ENCODE peak calls at places on chromosome 13, in six cellular contexts. One of them, this sample, is unnamed.

GRCh38 chr13:112346899-112347229 is 29.3 kb upstream of the SPACA7 start:
- DNase-seq in left ventricle myocardium inferior: no peak
- DNase-seq in HEK293T: peak; percentile 6
- DNase-seq in naive thymus-derived CD8-positive, alpha-beta T cell: no peak
- DNase-seq in cardiac fibroblast: no peak
- DNase-seq in AG09319: no peak
- DNase-seq in this sample: no peak

GRCh38 chr13:27133889-27134288 is 37.7 kb downstream of the USP12 start:
- DNase-seq in left ventricle myocardium inferior: no peak
- DNase-seq in HEK293T: no peak
- DNase-seq in naive thymus-derived CD8-positive, alpha-beta T cell: no peak
- DNase-seq in cardiac fibroblast: no peak
- DNase-seq in AG09319: no peak
- DNase-seq in this sample: no peak

GRCh38 chr13:38636756-38637155 is 50.1 kb upstream of the FREM2 start:
- DNase-seq in left ventricle myocardium inferior: no peak
- DNase-seq in HEK293T: no peak
- DNase-seq in naive thymus-derived CD8-positive, alpha-beta T cell: no peak
- DNase-seq in cardiac fibroblast: no peak
- DNase-seq in AG09319: no peak
- DNase-seq in this sample: no peak

GRCh38 chr13:50068508-50068907 is 53.3 kb downstream of the KCNRG start:
- DNase-seq in left ventricle myocardium inferior: no peak
- DNase-seq in HEK293T: no peak
- DNase-seq in naive thymus-derived CD8-positive, alpha-beta T cell: no peak
- DNase-seq in cardiac fibroblast: no peak
- DNase-seq in AG09319: no peak
- DNase-seq in this sample: peak; percentile 8

GRCh38 chr13:38366954-38367645 is 17.4 kb downstream of the UFM1 start:
- DNase-seq in left ventricle myocardium inferior: no peak
- DNase-seq in HEK293T: no peak
- DNase-seq in naive thymus-derived CD8-positive, alpha-beta T cell: no peak
- DNase-seq in cardiac fibroblast: peak; percentile 65
- DNase-seq in AG09319: no peak
- DNase-seq in this sample: peak; percentile 26

GRCh38 chr13:50685491-50685890 is 158.0 kb downstream of the DLEU7 start:
- DNase-seq in left ventricle myocardium inferior: peak; percentile 87
- DNase-seq in HEK293T: no peak
- DNase-seq in naive thymus-derived CD8-positive, alpha-beta T cell: no peak
- DNase-seq in cardiac fibroblast: peak; percentile 54
- DNase-seq in AG09319: no peak
- DNase-seq in this sample: no peak

GRCh38 chr13:52809310-52809769 is 39.1 kb downstream of the PCDH8 start:
- DNase-seq in left ventricle myocardium inferior: peak; percentile 33
- DNase-seq in HEK293T: peak; percentile 86
- DNase-seq in naive thymus-derived CD8-positive, alpha-beta T cell: peak; percentile 14
- DNase-seq in cardiac fibroblast: peak; percentile 55
- DNase-seq in AG09319: no peak
- DNase-seq in this sample: peak; percentile 57

GRCh38 chr13:88707652-88708051 is 1036.5 kb downstream of the SLITRK5 start:
- DNase-seq in left ventricle myocardium inferior: no peak
- DNase-seq in HEK293T: no peak
- DNase-seq in naive thymus-derived CD8-positive, alpha-beta T cell: no peak
- DNase-seq in cardiac fibroblast: no peak
- DNase-seq in AG09319: no peak
- DNase-seq in this sample: no peak

GRCh38 chr13:91347996-91348905 is 764 bp downstream of the MIR17HG start:
- DNase-seq in left ventricle myocardium inferior: peak; percentile 46
- DNase-seq in HEK293T: peak; percentile 50
- DNase-seq in naive thymus-derived CD8-positive, alpha-beta T cell: peak; percentile 73
- DNase-seq in cardiac fibroblast: peak; percentile 22
- DNase-seq in AG09319: no peak
- DNase-seq in this sample: peak; percentile 18

GRCh38 chr13:113453962-113454361 is 674 bp upstream of the ADPRHL1 start:
- DNase-seq in left ventricle myocardium inferior: no peak
- DNase-seq in HEK293T: no peak
- DNase-seq in naive thymus-derived CD8-positive, alpha-beta T cell: no peak
- DNase-seq in cardiac fibroblast: peak; percentile 32
- DNase-seq in AG09319: peak; percentile 11
- DNase-seq in this sample: peak; percentile 46

GRCh38 chr13:47790755-47791154 is 210.3 kb downstream of the SUCLA2 start:
- DNase-seq in left ventricle myocardium inferior: no peak
- DNase-seq in HEK293T: no peak
- DNase-seq in naive thymus-derived CD8-positive, alpha-beta T cell: no peak
- DNase-seq in cardiac fibroblast: no peak
- DNase-seq in AG09319: no peak
- DNase-seq in this sample: no peak

GRCh38 chr13:32140109-32140508 is 108.5 kb downstream of the FRY start:
- DNase-seq in left ventricle myocardium inferior: no peak
- DNase-seq in HEK293T: no peak
- DNase-seq in naive thymus-derived CD8-positive, alpha-beta T cell: no peak
- DNase-seq in cardiac fibroblast: no peak
- DNase-seq in AG09319: no peak
- DNase-seq in this sample: no peak

GRCh38 chr13:38686635-38687245 is at the start of gene FREM2:
- DNase-seq in left ventricle myocardium inferior: no peak
- DNase-seq in HEK293T: peak; percentile 82
- DNase-seq in naive thymus-derived CD8-positive, alpha-beta T cell: no peak
- DNase-seq in cardiac fibroblast: peak; percentile 4
- DNase-seq in AG09319: no peak
- DNase-seq in this sample: peak; percentile 8

GRCh38 chr13:112877976-112878955 is 90.7 kb upstream of the MCF2L start:
- DNase-seq in left ventricle myocardium inferior: peak; percentile 10
- DNase-seq in HEK293T: no peak
- DNase-seq in naive thymus-derived CD8-positive, alpha-beta T cell: no peak
- DNase-seq in cardiac fibroblast: no peak
- DNase-seq in AG09319: no peak
- DNase-seq in this sample: no peak

GRCh38 chr13:19927117-19927734 is 31.3 kb upstream of the ZMYM2 start:
- DNase-seq in left ventricle myocardium inferior: no peak
- DNase-seq in HEK293T: no peak
- DNase-seq in naive thymus-derived CD8-positive, alpha-beta T cell: no peak
- DNase-seq in cardiac fibroblast: peak; percentile 49
- DNase-seq in AG09319: peak; percentile 4
- DNase-seq in this sample: peak; percentile 48

GRCh38 chr13:73608157-73608516 is 526.1 kb downstream of the KLF12 start:
- DNase-seq in left ventricle myocardium inferior: no peak
- DNase-seq in HEK293T: no peak
- DNase-seq in naive thymus-derived CD8-positive, alpha-beta T cell: no peak
- DNase-seq in cardiac fibroblast: no peak
- DNase-seq in AG09319: no peak
- DNase-seq in this sample: no peak

GRCh38 chr13:27296496-27296895 is 25.9 kb downstream of the RASL11A start:
- DNase-seq in left ventricle myocardium inferior: no peak
- DNase-seq in HEK293T: no peak
- DNase-seq in naive thymus-derived CD8-positive, alpha-beta T cell: no peak
- DNase-seq in cardiac fibroblast: no peak
- DNase-seq in AG09319: no peak
- DNase-seq in this sample: no peak

GRCh38 chr13:50127017-50127725 is 111.9 kb downstream of the KCNRG start:
- DNase-seq in left ventricle myocardium inferior: peak; percentile 58
- DNase-seq in HEK293T: no peak
- DNase-seq in naive thymus-derived CD8-positive, alpha-beta T cell: peak; percentile 47
- DNase-seq in cardiac fibroblast: peak; percentile 59
- DNase-seq in AG09319: no peak
- DNase-seq in this sample: peak; percentile 79

GRCh38 chr13:24683833-24684599 is 3.8 kb downstream of the ATP12A start:
- DNase-seq in left ventricle myocardium inferior: peak; percentile 46
- DNase-seq in HEK293T: peak; percentile 74
- DNase-seq in naive thymus-derived CD8-positive, alpha-beta T cell: peak; percentile 50
- DNase-seq in cardiac fibroblast: peak; percentile 31
- DNase-seq in AG09319: no peak
- DNase-seq in this sample: peak; percentile 34

GRCh38 chr13:101523732-101524131 is 71.3 kb downstream of the ITGBL1 start:
- DNase-seq in left ventricle myocardium inferior: no peak
- DNase-seq in HEK293T: no peak
- DNase-seq in naive thymus-derived CD8-positive, alpha-beta T cell: no peak
- DNase-seq in cardiac fibroblast: peak; percentile 88
- DNase-seq in AG09319: no peak
- DNase-seq in this sample: peak; percentile 48

GRCh38 chr13:40245567-40245966 is 420.9 kb downstream of the FOXO1 start:
- DNase-seq in left ventricle myocardium inferior: no peak
- DNase-seq in HEK293T: no peak
- DNase-seq in naive thymus-derived CD8-positive, alpha-beta T cell: no peak
- DNase-seq in cardiac fibroblast: no peak
- DNase-seq in AG09319: no peak
- DNase-seq in this sample: no peak

GRCh38 chr13:43865892-43866291 is 13.6 kb downstream of the CCDC122 start:
- DNase-seq in left ventricle myocardium inferior: no peak
- DNase-seq in HEK293T: no peak
- DNase-seq in naive thymus-derived CD8-positive, alpha-beta T cell: no peak
- DNase-seq in cardiac fibroblast: peak; percentile 89
- DNase-seq in AG09319: peak; percentile 64
- DNase-seq in this sample: peak; percentile 58

GRCh38 chr13:28137556-28137955 is 789 bp upstream of the PAN3 start:
- DNase-seq in left ventricle myocardium inferior: no peak
- DNase-seq in HEK293T: no peak
- DNase-seq in naive thymus-derived CD8-positive, alpha-beta T cell: no peak
- DNase-seq in cardiac fibroblast: peak; percentile 20
- DNase-seq in AG09319: no peak
- DNase-seq in this sample: no peak

GRCh38 chr13:41613984-41614581 is 156.7 kb downstream of the RGCC start:
- DNase-seq in left ventricle myocardium inferior: peak; percentile 66
- DNase-seq in HEK293T: no peak
- DNase-seq in naive thymus-derived CD8-positive, alpha-beta T cell: no peak
- DNase-seq in cardiac fibroblast: peak; percentile 95
- DNase-seq in AG09319: peak; percentile 77
- DNase-seq in this sample: peak; percentile 97

GRCh38 chr13:40377783-40378182 is 288.7 kb downstream of the FOXO1 start:
- DNase-seq in left ventricle myocardium inferior: no peak
- DNase-seq in HEK293T: no peak
- DNase-seq in naive thymus-derived CD8-positive, alpha-beta T cell: no peak
- DNase-seq in cardiac fibroblast: peak; percentile 28
- DNase-seq in AG09319: no peak
- DNase-seq in this sample: peak; percentile 27

GRCh38 chr13:101511766-101512165 is 59.3 kb downstream of the ITGBL1 start:
- DNase-seq in left ventricle myocardium inferior: no peak
- DNase-seq in HEK293T: no peak
- DNase-seq in naive thymus-derived CD8-positive, alpha-beta T cell: no peak
- DNase-seq in cardiac fibroblast: no peak
- DNase-seq in AG09319: no peak
- DNase-seq in this sample: no peak